ENCODE peak calls at places on chromosomes 1 and 21, in ten cellular contexts. J, G, A, M, U, Y, R, F, Q and W are unnamed samples.

GRCh38 chr1:198443374-198444233 is 96.9 kb downstream of the ATP6V1G3 start:
- DNase-seq in J (no peak), G (peak), A (no peak), M (peak), U (peak), Y (no peak), R (no peak), F (no peak), Q (no peak), W (peak)

GRCh38 chr1:227317541-227318002 is 720 bp downstream of the CDC42BPA start:
- DNase-seq in J (peak), G (peak), A (peak), M (peak), U (peak), Y (peak), R (peak), F (peak), Q (no peak), W (no peak)

GRCh38 chr1:12530462-12531168 is 87.4 kb downstream of the DHRS3 start:
- DNase-seq in J (no peak), G (no peak), A (no peak), M (no peak), U (no peak), Y (no peak), R (no peak), F (no peak), Q (no peak), W (no peak)

GRCh38 chr1:96641292-96641691 is 80.3 kb upstream of the PTBP2 start:
- DNase-seq in J (no peak), G (peak), A (no peak), M (no peak), U (peak), Y (no peak), R (no peak), F (no peak), Q (no peak), W (no peak)

GRCh38 chr1:12177156-12177998 is 10.6 kb downstream of the TNFRSF1B start:
- DNase-seq in J (no peak), G (no peak), A (no peak), M (no peak), U (no peak), Y (no peak), R (no peak), F (no peak), Q (no peak), W (no peak)

GRCh38 chr1:179953974-179954493 is 576 bp upstream of the CEP350 start:
- DNase-seq in J (no peak), G (peak), A (peak), M (peak), U (no peak), Y (no peak), R (peak), F (peak), Q (no peak), W (no peak)

GRCh38 chr1:6603851-6604558 is 1.3 kb upstream of the KLHL21 start:
- DNase-seq in J (no peak), G (peak), A (no peak), M (no peak), U (peak), Y (no peak), R (no peak), F (peak), Q (no peak), W (no peak)

GRCh38 chr1:180248731-180249681 is 18.9 kb downstream of the LHX4 start:
- DNase-seq in J (no peak), G (no peak), A (peak), M (no peak), U (peak), Y (no peak), R (peak), F (no peak), Q (no peak), W (no peak)

GRCh38 chr1:7420706-7421105 is 350.4 kb upstream of the VAMP3 start:
- DNase-seq in J (no peak), G (no peak), A (no peak), M (no peak), U (no peak), Y (no peak), R (no peak), F (peak), Q (no peak), W (no peak)

GRCh38 chr21:46189959-46190490 is 5.8 kb upstream of the SPATC1L start:
- DNase-seq in J (no peak), G (no peak), A (no peak), M (no peak), U (no peak), Y (no peak), R (no peak), F (peak), Q (no peak), W (no peak)